ENCODE peak calls at places on chromosomes 7 and 10, in seven cellular contexts. I, U, J, R, W, Z and C are unnamed samples.

GRCh38 chr7:30977222-30977621 is 13.5 kb downstream of the GHRHR start:
- DNase-seq in W (no peak), J (no peak), R (no peak), Z (no peak), U (no peak), I (no peak), C (peak; percentile 9)

GRCh38 chr10:72794260-72794659 is 99.3 kb upstream of the OIT3 start:
- DNase-seq in I (no peak), W (no peak), U (no peak), R (no peak), Z (no peak), J (no peak), C (no peak)

GRCh38 chr7:14685112-14685511 is 217.4 kb downstream of the DGKB start:
- DNase-seq in I (no peak), U (no peak), Z (no peak), J (no peak), W (no peak), R (no peak), C (no peak)

GRCh38 chr7:29878081-29878688 is 71.9 kb downstream of the WIPF3 start:
- DNase-seq in I (no peak), J (peak; percentile 59), R (no peak), W (no peak), U (no peak), Z (no peak), C (no peak)

GRCh38 chr7:30921951-30922401 is 10.3 kb downstream of the AQP1 start:
- DNase-seq in R (peak; percentile 29), J (peak; percentile 66), I (peak; percentile 23), W (peak; percentile 5), Z (peak; percentile 9), U (peak; percentile 13), C (peak; percentile 13)

GRCh38 chr7:36734731-36735130 is 10.4 kb upstream of the AOAH start:
- DNase-seq in U (no peak), J (no peak), Z (no peak), I (no peak), W (no peak), R (no peak), C (no peak)

GRCh38 chr7:98137134-98137825 is 30.6 kb downstream of the LMTK2 start:
- DNase-seq in W (no peak), R (no peak), J (no peak), I (no peak), Z (no peak), U (no peak), C (no peak)

GRCh38 chr7:55375237-55375636 is 10.1 kb downstream of the LANCL2 start:
- DNase-seq in R (no peak), Z (no peak), I (no peak), U (no peak), W (no peak), J (no peak), C (no peak)

GRCh38 chr10:35963685-35964084 is 321.6 kb upstream of the FZD8 start:
- DNase-seq in R (no peak), Z (no peak), W (no peak), J (no peak), I (no peak), U (no peak), C (no peak)

GRCh38 chr7:98346515-98347069 is 54.3 kb downstream of the BAIAP2L1 start:
- DNase-seq in J (no peak), W (no peak), I (no peak), U (no peak), R (no peak), Z (no peak), C (no peak)

GRCh38 chr10:47363781-47364180 is 15.6 kb downstream of the RBP3 start:
- DNase-seq in Z (no peak), J (no peak), W (no peak), R (no peak), I (no peak), U (no peak), C (no peak)

GRCh38 chr7:98215561-98216495 is 4.6 kb downstream of the BHLHA15 start:
- DNase-seq in Z (no peak), U (no peak), J (peak; percentile 39), R (peak; percentile 23), I (peak; percentile 40), W (no peak), C (peak; percentile 95)

GRCh38 chr7:44289341-44290249 is 35.8 kb downstream of the CAMK2B start:
- DNase-seq in U (peak; percentile 12), R (peak; percentile 34), J (peak; percentile 60), W (no peak), Z (peak; percentile 10), I (peak; percentile 31), C (no peak)

GRCh38 chr7:73307436-73307835 is 1.2 kb downstream of the NSUN5 start:
- DNase-seq in J (no peak), U (no peak), I (no peak), R (no peak), Z (no peak), W (no peak), C (no peak)

GRCh38 chr10:8279598-8279997 is 225.1 kb downstream of the GATA3 start:
- DNase-seq in W (no peak), U (no peak), J (no peak), Z (no peak), R (no peak), I (no peak), C (no peak)

GRCh38 chr7:100691676-100692577 is 2.1 kb downstream of the GIGYF1 start:
- DNase-seq in I (peak; percentile 85), J (peak; percentile 92), W (peak; percentile 83), U (peak; percentile 80), R (peak; percentile 83), Z (peak; percentile 81), C (peak; percentile 82)

GRCh38 chr10:58704226-58705200 is 191.8 kb downstream of the BICC1 start:
- DNase-seq in I (no peak), Z (no peak), R (no peak), U (no peak), J (peak; percentile 62), W (no peak), C (no peak)

GRCh38 chr10:3551761-3552160 is 233.2 kb downstream of the KLF6 start:
- DNase-seq in U (no peak), I (no peak), R (no peak), Z (no peak), W (no peak), J (no peak), C (no peak)

GRCh38 chr7:120587281-120587680 is 270.7 kb downstream of the TSPAN12 start:
- DNase-seq in Z (no peak), R (no peak), J (no peak), U (no peak), I (no peak), W (no peak), C (no peak)

GRCh38 chr7:50793115-50793946 is 10.6 kb upstream of the GRB10 start:
- DNase-seq in J (peak; percentile 92), I (no peak), Z (peak; percentile 50), U (peak; percentile 67), R (peak; percentile 83), W (peak; percentile 80), C (peak; percentile 90)

GRCh38 chr10:104321226-104321625 is 17.0 kb downstream of the ITPRIP start:
- DNase-seq in J (peak; percentile 70), R (peak; percentile 60), U (peak; percentile 36), I (no peak), W (peak; percentile 59), Z (no peak), C (no peak)

GRCh38 chr10:102948786-102949185 is 30.7 kb downstream of the CNNM2 start:
- DNase-seq in I (no peak), Z (peak; percentile 54), U (no peak), R (no peak), J (no peak), W (no peak), C (no peak)
- H3K4me1 ChIP-seq in I (no peaks in the 10 kb centered on the region), Z (peaks cover 31% of the 10 kb centered on the region), U (no peaks in the 10 kb centered on the region), R (peaks cover 19% of the 10 kb centered on the region), J (peaks cover 3% of the 10 kb centered on the region), W (peaks cover 26% of the 10 kb centered on the region), C (no peaks in the 10 kb centered on the region)

DNA sequence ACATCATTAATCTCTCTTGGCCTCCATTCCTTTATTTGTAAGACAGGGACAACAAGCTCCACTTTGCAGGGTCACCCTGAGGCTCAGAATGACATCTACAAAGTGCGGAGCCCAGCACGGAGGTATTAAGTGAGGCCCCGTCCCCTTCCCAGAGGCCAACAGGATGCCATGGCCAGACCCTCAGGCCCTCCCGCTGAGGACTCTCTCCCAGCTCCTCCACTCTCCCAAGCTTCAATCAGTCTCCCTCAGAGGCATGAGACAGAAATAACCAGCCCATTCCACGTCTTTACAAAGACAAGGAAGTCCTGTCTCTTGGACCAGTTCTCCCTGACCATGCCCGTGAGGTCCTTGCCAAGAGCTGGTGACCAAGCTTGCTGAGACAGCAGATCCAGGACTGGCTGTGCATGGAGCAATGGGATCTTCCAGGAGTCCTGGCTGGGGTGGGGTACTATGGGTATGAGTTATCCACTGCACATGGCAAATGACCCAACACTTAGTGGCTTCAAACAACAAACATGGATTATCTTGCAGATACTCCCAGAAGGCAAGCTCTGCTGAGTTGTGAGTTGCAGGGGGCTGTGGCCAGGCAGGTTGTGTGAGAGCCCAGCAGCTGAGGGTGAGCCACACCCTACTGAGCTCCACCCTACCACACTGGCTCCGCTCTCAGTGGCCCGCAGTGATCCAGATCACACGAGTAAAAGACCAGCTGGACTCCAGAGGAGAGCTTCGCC is 4.3 kb upstream of the PPIF start:
- DNase-seq in J (no peak), I (peak; percentile 34), U (no peak), Z (peak; percentile 26), W (no peak), R (no peak), C (no peak)
- H3K4me1 ChIP-seq in J (peaks cover 11% of the 10 kb centered on the region), I (peaks cover 16% of the 10 kb centered on the region), U (no peaks in the 10 kb centered on the region), Z (peaks cover 24% of the 10 kb centered on the region), W (peaks cover 23% of the 10 kb centered on the region), R (peaks cover 24% of the 10 kb centered on the region), C (peaks cover 30% of the 10 kb centered on the region)

GRCh38 chr10:79417731-79418130 is 27.7 kb downstream of the ZCCHC24 start:
- DNase-seq in Z (no peak), W (no peak), I (no peak), U (peak; percentile 10), J (peak; percentile 52), R (peak; percentile 21), C (no peak)

GRCh38 chr10:79415736-79416577 is 29.5 kb downstream of the ZCCHC24 start:
- DNase-seq in I (no peak), Z (no peak), R (peak; percentile 27), W (no peak), J (no peak), U (peak; percentile 9), C (peak; percentile 18)

GRCh38 chr10:79416578-79417255 is 28.7 kb downstream of the ZCCHC24 start:
- DNase-seq in Z (no peak), R (no peak), I (no peak), J (no peak), W (no peak), U (peak; percentile 9), C (peak; percentile 9)

GRCh38 chr10:79418274-79418673 is 27.1 kb downstream of the ZCCHC24 start:
- DNase-seq in R (peak; percentile 21), Z (no peak), W (no peak), I (no peak), J (peak; percentile 52), U (peak; percentile 13), C (no peak)

DNA sequence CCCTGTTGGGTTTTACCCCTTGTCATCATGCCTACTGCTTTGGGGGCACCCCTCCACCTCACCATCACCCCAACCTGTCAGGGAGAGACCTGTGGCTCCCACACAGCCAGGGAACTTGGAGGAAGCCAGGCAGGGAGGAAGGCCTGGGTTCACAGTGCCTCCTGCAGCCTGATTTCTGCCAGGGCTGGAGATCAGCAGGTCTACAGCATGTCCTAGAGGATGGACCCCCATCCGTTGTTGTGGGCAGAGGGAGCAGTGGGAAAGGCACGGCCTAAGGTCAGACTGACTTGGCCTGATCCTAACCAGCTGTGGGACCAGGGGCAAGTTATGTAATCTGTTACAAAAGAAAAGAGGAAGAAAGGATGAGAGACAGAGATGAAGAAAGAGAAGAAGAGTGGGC is 28.2 kb downstream of the ZCCHC24 start:
- DNase-seq in J (peak; percentile 20), Z (no peak), U (peak; percentile 13), I (no peak), R (peak; percentile 10), W (no peak), C (no peak)
- H3K4me1 ChIP-seq in J (peaks cover 41% of the 10 kb centered on the region), Z (no peaks in the 10 kb centered on the region), U (peaks cover 32% of the 10 kb centered on the region), I (no peaks in the 10 kb centered on the region), R (no peaks in the 10 kb centered on the region), W (peaks cover 9% of the 10 kb centered on the region), C (no peaks in the 10 kb centered on the region)

GRCh38 chr10:114685456-114685855 is 27.4 kb upstream of the ABLIM1 start:
- DNase-seq in R (peak; percentile 73), J (peak; percentile 58), Z (peak; percentile 48), U (no peak), W (peak; percentile 40), I (no peak), C (no peak)
- H3K4me1 ChIP-seq in R (peaks cover 68% of the 10 kb centered on the region), J (peaks cover 6% of the 10 kb centered on the region), Z (peaks cover 31% of the 10 kb centered on the region), U (no peaks in the 10 kb centered on the region), W (peaks cover 80% of the 10 kb centered on the region), I (no peaks in the 10 kb centered on the region), C (peaks cover 32% of the 10 kb centered on the region)